ENCODE peak calls at places on chromosomes 12 and 14, in eight cellular contexts. T is A549; M is psoas muscle; E is CD8-positive, alpha-beta T cell; H is prostate gland; X is tibial artery; R is CD8-positive, alpha-beta memory T cell; I is heart right ventricle. Q is an unnamed sample. For H3K4me1, the result is how much of the 10 kb centered on the place peaks cover.

GRCh38 chr12:55443776-55444175 is at the start of gene OR6C2:
- DNase-seq in T (no peak), M (no peak), E (no peak), H (no peak), X (no peak), R (no peak), I (no peak), Q (no peak)

GRCh38 chr14:74524076-74524812 is 30.7 kb downstream of the ISCA2 start:
- DNase-seq in T (no peak), M (no peak), E (no peak), H (peak), X (no peak), R (no peak), I (no peak), Q (no peak)

GRCh38 chr14:77151245-77151644 is 9.7 kb upstream of the ZDHHC22 start:
- DNase-seq in T (peak), M (no peak), E (no peak), H (no peak), X (no peak), R (no peak), I (no peak), Q (no peak)

GRCh38 chr14:101476258-101476930 is 84.9 kb upstream of the DIO3 start:
- DNase-seq in T (no peak), M (no peak), E (no peak), H (no peak), X (peak), R (no peak), I (no peak), Q (peak)

GRCh38 chr14:85534914-85535313 is 5.0 kb downstream of the FLRT2 start:
- DNase-seq in T (no peak), M (no peak), E (no peak), H (no peak), X (no peak), R (no peak), I (no peak), Q (no peak)

GRCh38 chr12:131074221-131075083 is 120.7 kb downstream of the ADGRD1 start:
- DNase-seq in T (no peak), M (peak), E (no peak), H (no peak), X (peak), R (no peak), I (peak), Q (no peak)

GRCh38 chr12:76455582-76456345 is 103.8 kb downstream of the OSBPL8 start:
- DNase-seq in T (peak), M (no peak), E (no peak), H (peak), X (no peak), R (peak), I (no peak), Q (no peak)

GRCh38 chr12:26524862-26525465 is 308.0 kb downstream of the ITPR2 start:
- DNase-seq in T (peak), M (no peak), E (no peak), H (no peak), X (no peak), R (no peak), I (no peak), Q (no peak)

GRCh38 chr12:45583011-45583657 is 146.4 kb upstream of the ARID2 start:
- DNase-seq in T (no peak), M (no peak), E (no peak), H (no peak), X (no peak), R (no peak), I (no peak), Q (no peak)

GRCh38 chr14:62185078-62185477 is 422.9 kb downstream of the SNAPC1 start:
- DNase-seq in T (no peak), M (no peak), E (no peak), H (no peak), X (no peak), R (no peak), I (no peak), Q (no peak)

GRCh38 chr14:89589400-89590128 is 172.5 kb upstream of the FOXN3 start:
- DNase-seq in T (no peak), M (no peak), E (no peak), H (no peak), X (no peak), R (no peak), I (no peak), Q (no peak)

GRCh38 chr12:39620664-39621658 is 1.4 kb upstream of the ABCD2 start:
- DNase-seq in T (no peak), M (no peak), E (peak), H (no peak), X (no peak), R (peak), I (no peak), Q (no peak)

GRCh38 chr14:59438148-59438766 is 26.9 kb downstream of the GPR135 start:
- DNase-seq in T (no peak), M (no peak), E (no peak), H (no peak), X (no peak), R (no peak), I (no peak), Q (no peak)

GRCh38 chr12:111298583-111299436 is 70.1 kb downstream of the PHETA1 start:
- DNase-seq in T (peak), M (peak), E (peak), H (peak), X (no peak), R (no peak), I (peak), Q (no peak)

GRCh38 chr12:4579305-4580097 is 17.5 kb downstream of the DYRK4 start:
- DNase-seq in T (peak), M (no peak), E (no peak), H (no peak), X (no peak), R (no peak), I (no peak), Q (no peak)

DNA sequence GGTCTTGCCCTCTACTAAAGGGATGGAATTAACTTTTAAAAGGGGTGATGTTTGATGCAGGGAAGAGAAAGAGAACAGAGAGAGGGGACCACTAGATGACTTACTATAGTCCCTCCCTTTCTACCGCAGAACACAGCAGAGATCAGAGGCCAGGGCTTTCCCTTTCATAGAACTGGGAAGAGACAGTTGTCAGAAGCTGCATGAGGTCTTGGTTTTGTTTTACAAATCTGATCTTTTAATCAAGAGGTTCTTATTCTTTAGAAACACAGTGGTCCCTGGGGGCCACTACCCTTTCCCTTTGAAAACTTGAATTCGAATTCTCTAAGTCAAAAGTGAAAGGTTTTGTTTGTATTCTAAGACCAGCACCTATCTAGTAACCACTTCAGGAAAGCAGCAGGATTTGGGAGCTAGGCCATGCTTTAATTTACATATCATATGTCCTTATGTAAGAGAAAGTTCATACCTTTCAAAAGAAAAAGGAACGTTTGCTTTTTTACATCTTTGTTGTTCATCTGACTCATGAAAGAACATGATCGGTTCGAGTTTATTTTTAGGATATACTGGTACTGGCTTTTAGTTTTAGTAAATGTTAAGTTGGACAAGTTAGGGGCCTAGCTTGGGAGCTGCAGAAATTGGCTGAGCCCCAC is 6.3 kb downstream of the FBXL14 start:
- DNase-seq in T (no peak), M (no peak), E (no peak), H (no peak), X (no peak), R (no peak), I (no peak), Q (no peak)
- H3K4me1 ChIP-seq in T (under half), M (under half), E (half or more), H (under half), X (under half), R (under half), I (half or more), Q (under half)

DNA sequence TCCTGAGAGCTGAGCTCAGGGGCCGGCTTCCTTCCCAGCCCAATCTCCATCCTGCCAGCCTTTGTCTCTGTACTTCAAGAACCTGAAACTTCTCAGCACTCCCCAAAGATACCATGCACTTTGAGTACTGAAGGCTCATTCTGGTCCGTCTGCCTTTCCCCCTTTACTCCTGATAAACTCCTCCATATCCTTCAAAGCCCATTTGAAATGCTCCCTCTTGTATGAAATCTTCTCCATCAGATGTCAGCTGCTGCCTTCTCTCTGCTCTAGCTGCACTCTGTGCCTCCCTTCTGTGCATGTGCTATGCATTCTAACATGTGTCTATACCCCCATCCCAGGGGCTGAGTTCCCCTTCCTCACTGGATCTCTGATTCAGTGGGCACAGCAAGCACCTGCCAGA is 52.1 kb downstream of the PITPNM2 start:
- DNase-seq in T (no peak), M (no peak), E (no peak), H (no peak), X (no peak), R (no peak), I (no peak), Q (no peak)
- H3K4me1 ChIP-seq in T (under half), M (half or more), E (under half), H (under half), X (under half), R (under half), I (half or more), Q (under half)

DNA sequence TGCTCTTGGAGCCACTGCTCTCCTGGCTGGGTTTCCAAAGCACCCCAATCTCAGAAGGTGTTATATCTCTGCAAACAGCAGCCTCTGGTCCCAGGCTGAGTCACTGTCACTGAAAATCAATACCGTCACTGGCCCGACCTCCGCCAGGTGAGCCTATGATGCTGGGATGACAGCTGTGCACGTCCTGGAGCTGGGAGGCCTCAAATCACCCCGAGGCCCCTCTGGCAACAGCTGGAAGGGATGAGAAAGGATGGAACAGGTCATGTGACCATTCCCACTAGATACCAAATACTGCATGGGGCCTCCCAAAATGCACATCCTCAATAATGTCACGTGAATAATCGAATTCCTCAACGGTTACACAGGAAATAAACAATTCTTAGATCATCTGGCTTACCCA is 190.8 kb downstream of the TTC7B start:
- DNase-seq in T (no peak), M (no peak), E (no peak), H (no peak), X (no peak), R (no peak), I (no peak), Q (no peak)
- H3K4me1 ChIP-seq in T (under half), M (half or more), E (under half), H (under half), X (under half), R (under half), I (half or more), Q (under half)

DNA sequence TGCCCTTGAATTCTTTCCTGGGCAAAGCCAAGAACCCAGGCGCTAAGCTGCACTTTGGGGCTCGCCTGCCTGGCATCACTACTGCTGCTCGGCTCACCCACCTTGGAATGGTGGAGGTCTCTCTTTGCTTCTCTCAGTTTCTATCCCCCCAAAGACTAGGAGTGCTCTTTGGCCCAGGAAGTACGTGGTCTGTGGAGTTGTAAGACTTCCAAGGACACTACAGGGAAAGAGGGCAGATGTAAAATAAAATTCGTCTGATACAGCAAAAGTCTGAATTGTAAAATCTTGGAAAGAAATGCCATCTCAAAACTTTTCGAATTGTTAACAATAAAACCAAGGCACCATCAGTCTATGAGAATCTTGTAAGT is 52.5 kb upstream of the MAP1LC3B2 start:
- DNase-seq in T (no peak), M (no peak), E (no peak), H (no peak), X (no peak), R (no peak), I (no peak), Q (no peak)
- H3K4me1 ChIP-seq in T (under half), M (under half), E (under half), H (under half), X (under half), R (under half), I (under half), Q (under half)

GRCh38 chr14:68921666-68922065 is 57.4 kb downstream of the ACTN1 start:
- DNase-seq in T (no peak), M (no peak), E (no peak), H (no peak), X (no peak), R (no peak), I (no peak), Q (no peak)

GRCh38 chr14:68922886-68923285 is 56.2 kb downstream of the ACTN1 start:
- DNase-seq in T (no peak), M (no peak), E (no peak), H (no peak), X (peak), R (no peak), I (no peak), Q (no peak)

GRCh38 chr14:68919129-68919927 is 59.8 kb downstream of the ACTN1 start:
- DNase-seq in T (no peak), M (no peak), E (no peak), H (no peak), X (no peak), R (no peak), I (no peak), Q (no peak)

GRCh38 chr14:68922201-68922613 is 56.9 kb downstream of the ACTN1 start:
- DNase-seq in T (no peak), M (peak), E (no peak), H (no peak), X (no peak), R (no peak), I (peak), Q (no peak)

GRCh38 chr14:68921049-68921448 is 58.1 kb downstream of the ACTN1 start:
- DNase-seq in T (no peak), M (no peak), E (no peak), H (no peak), X (no peak), R (no peak), I (no peak), Q (no peak)
- H3K4me1 ChIP-seq in T (under half), M (under half), E (half or more), H (under half), X (half or more), R (under half), I (under half), Q (under half)

DNA sequence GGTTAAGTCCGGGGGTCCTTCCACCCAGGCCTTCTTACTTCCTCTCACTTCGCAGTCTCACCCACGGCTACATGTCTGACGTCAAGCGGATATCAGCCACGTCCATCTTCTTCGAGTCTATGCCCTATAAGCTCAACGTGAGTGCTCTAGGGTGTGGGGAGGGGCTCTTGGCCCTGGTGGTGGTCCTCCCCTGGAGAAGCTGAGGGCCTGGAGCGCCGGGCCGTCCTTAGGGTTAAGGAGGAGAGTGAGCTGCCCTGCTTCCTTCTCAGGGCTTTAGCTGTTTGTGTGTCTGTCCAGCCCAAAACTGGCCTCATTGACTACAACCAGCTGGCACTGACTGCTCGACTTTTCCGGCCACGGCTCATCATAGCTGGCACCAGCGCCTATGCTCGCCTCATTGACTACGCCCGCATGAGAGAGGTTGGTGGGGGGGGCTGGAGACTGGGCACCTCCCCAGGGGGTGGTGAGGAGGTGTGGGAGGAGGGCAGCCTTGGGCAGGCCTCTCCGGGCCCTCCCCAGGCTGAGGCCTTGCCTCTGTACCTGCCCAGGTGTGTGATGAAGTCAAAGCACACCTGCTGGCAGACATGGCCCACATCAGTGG is 2.7 kb downstream of the SHMT2 start:
- DNase-seq in T (no peak), M (peak), E (no peak), H (no peak), X (no peak), R (no peak), I (no peak), Q (peak)
- H3K4me1 ChIP-seq in T (under half), M (under half), E (under half), H (under half), X (under half), R (under half), I (under half), Q (under half)

GRCh38 chr14:105253329-105253682 is 5.0 kb downstream of the BTBD6 start:
- DNase-seq in T (no peak), M (no peak), E (no peak), H (no peak), X (no peak), R (no peak), I (no peak), Q (no peak)

GRCh38 chr14:105250008-105250366 is 1.7 kb downstream of the BTBD6 start:
- DNase-seq in T (no peak), M (no peak), E (no peak), H (no peak), X (no peak), R (no peak), I (no peak), Q (no peak)

GRCh38 chr14:105250986-105251385 is 2.7 kb downstream of the BTBD6 start:
- DNase-seq in T (no peak), M (no peak), E (no peak), H (no peak), X (no peak), R (no peak), I (no peak), Q (no peak)

GRCh38 chr14:105252552-105253328 is 4.4 kb downstream of the BTBD6 start:
- DNase-seq in T (no peak), M (no peak), E (no peak), H (no peak), X (no peak), R (no peak), I (no peak), Q (no peak)

DNA sequence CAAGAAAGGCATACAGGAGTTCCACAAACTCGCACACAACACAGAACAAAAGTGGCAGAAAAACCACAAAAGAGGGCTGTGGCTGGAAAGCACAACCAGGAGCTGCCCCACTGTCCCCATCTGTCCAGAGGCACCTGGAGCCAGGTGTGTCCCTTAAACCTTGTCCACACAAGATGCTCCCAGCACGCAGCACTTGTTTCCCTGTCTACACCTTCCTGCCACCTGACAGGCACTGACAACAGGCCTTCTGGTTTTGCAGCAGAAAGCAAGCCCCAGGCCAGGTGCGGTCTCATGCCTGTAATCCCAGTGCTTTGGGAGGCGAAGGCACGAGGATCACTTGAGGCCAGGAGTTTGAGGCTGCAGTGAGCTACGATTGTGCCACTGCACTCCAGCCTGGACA is 3.6 kb downstream of the BTBD6 start:
- DNase-seq in T (no peak), M (no peak), E (no peak), H (no peak), X (no peak), R (no peak), I (no peak), Q (no peak)
- H3K4me1 ChIP-seq in T (under half), M (half or more), E (under half), H (under half), X (under half), R (under half), I (under half), Q (under half)

DNA sequence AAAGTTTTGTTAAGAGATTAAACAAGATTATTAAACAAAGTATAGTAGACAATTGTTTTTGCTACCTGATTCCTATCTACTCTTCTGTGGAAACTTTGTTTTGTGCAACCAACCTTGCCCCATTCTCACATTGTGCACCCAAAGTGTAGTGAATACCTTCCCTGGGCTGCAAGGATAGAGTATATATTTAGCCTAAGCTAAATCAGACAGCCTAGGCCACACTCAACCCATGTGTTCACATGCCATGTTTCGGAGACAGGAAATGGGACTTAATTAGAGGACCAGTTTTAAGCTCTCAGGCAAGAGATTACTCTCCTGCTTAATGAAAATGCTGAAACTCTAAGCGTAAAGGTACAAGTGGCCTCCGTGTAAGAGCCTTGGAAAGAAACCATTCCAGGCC is 734.9 kb upstream of the USP15 start:
- DNase-seq in T (no peak), M (no peak), E (no peak), H (no peak), X (no peak), R (no peak), I (no peak), Q (no peak)
- H3K4me1 ChIP-seq in T (under half), M (under half), E (under half), H (under half), X (under half), R (under half), I (under half), Q (under half)

Q was measured in RWPE2.